ENCODE peak calls at places on chromosomes 4 and X, in ten cellular contexts. U, K, Z, M, J, S, Q, Y, L and D are unnamed samples.

GRCh38 chr4:2862528-2862927 is 18.9 kb downstream of the ADD1 start:
- DNase-seq in U (no peak), K (no peak), Z (peak; percentile 42), M (no peak), J (no peak), S (no peak), Q (peak; percentile 70), Y (peak; percentile 48), L (no peak), D (no peak)

GRCh38 chr4:138051157-138051556 is 191.0 kb downstream of the SLC7A11 start:
- DNase-seq in U (no peak), K (no peak), Z (peak; percentile 34), M (no peak), J (no peak), S (no peak), Q (no peak), Y (peak; percentile 79), L (no peak), D (no peak)

GRCh38 chr4:155705664-155706063 is 39.0 kb downstream of the GUCY1A1 start:
- DNase-seq in U (no peak), K (no peak), Z (peak; percentile 2), M (no peak), J (no peak), S (peak; percentile 43), Q (peak; percentile 51), Y (no peak), L (no peak), D (no peak)

GRCh38 chr4:56286763-56287162 is 100.5 kb downstream of the AASDH start:
- DNase-seq in U (no peak), K (no peak), Z (no peak), M (no peak), J (no peak), S (no peak), Q (peak; percentile 14), Y (peak; percentile 10), L (no peak), D (no peak)

GRCh38 chrX:22699591-22700091 is 300.1 kb upstream of the DDX53 start:
- DNase-seq in U (no peak), K (no peak), Z (peak; percentile 82), M (no peak), J (no peak), S (no peak), Q (no peak), Y (no peak), L (no peak), D (no peak)

GRCh38 chrX:11543249-11543648 is 122.5 kb downstream of the ARHGAP6 start:
- DNase-seq in U (no peak), K (no peak), Z (no peak), M (no peak), J (no peak), S (no peak), Q (no peak), Y (no peak), L (no peak), D (no peak)

GRCh38 chrX:10198254-10198653 is 41.5 kb downstream of the CLCN4 start:
- DNase-seq in U (no peak), K (no peak), Z (no peak), M (no peak), J (no peak), S (no peak), Q (no peak), Y (no peak), L (peak; percentile 35), D (no peak)

GRCh38 chr4:15149842-15150592 is 147.7 kb downstream of the CPEB2 start:
- DNase-seq in U (no peak), K (peak; percentile 87), Z (peak; percentile 81), M (no peak), J (no peak), S (peak; percentile 37), Q (peak; percentile 72), Y (peak; percentile 72), L (peak; percentile 41), D (no peak)

GRCh38 chr4:15779336-15779735 is 1.2 kb downstream of the CD38 start:
- DNase-seq in U (no peak), K (peak; percentile 53), Z (peak; percentile 65), M (no peak), J (no peak), S (peak; percentile 36), Q (peak; percentile 37), Y (peak; percentile 65), L (no peak), D (no peak)

GRCh38 chr4:6018331-6018730 is at the start of gene C4orf50:
- DNase-seq in U (no peak), K (no peak), Z (no peak), M (no peak), J (no peak), S (no peak), Q (no peak), Y (no peak), L (no peak), D (no peak)

GRCh38 chr4:6454112-6454910 is 18.1 kb downstream of the PPP2R2C start:
- DNase-seq in U (no peak), K (no peak), Z (no peak), M (no peak), J (no peak), S (no peak), Q (no peak), Y (no peak), L (no peak), D (no peak)

GRCh38 chr4:52941450-52941849 is 79.3 kb downstream of the RASL11B start:
- DNase-seq in U (no peak), K (no peak), Z (no peak), M (no peak), J (no peak), S (no peak), Q (no peak), Y (no peak), L (no peak), D (no peak)

GRCh38 chr4:185508162-185508561 is 27.1 kb downstream of the PDLIM3 start:
- DNase-seq in U (no peak), K (no peak), Z (no peak), M (no peak), J (no peak), S (no peak), Q (no peak), Y (no peak), L (no peak), D (no peak)

GRCh38 chr4:156476359-156476758 is 495.2 kb downstream of the PDGFC start:
- DNase-seq in U (no peak), K (no peak), Z (peak; percentile 94), M (no peak), J (no peak), S (no peak), Q (peak; percentile 96), Y (peak; percentile 97), L (peak; percentile 97), D (no peak)